ENCODE peak calls at places on chromosomes 5 and 9, in six cellular contexts. J is activated CD4-positive, alpha-beta T cell treated with anti-CD3 and anti-CD28 coated beads for 24 hours; B is iPS-NIHi11; G is HuH-7; W is NCI-H1417; I is HAP-1. N is an unnamed sample.

GRCh38 chr5:60184599-60184998 is 291.1 kb upstream of the PDE4D start:
- DNase-seq in J (no peak), B (no peak), G (no peak), W (no peak), I (no peak), N (no peak)

GRCh38 chr5:67303356-67303755 is 106.8 kb upstream of the CD180 start:
- DNase-seq in J (no peak), B (no peak), G (no peak), W (no peak), I (no peak), N (no peak)

GRCh38 chr9:96048116-96048953 is 172.8 kb downstream of the ERCC6L2 start:
- DNase-seq in J (no peak), B (peak), G (peak), W (peak), I (peak), N (no peak)

GRCh38 chr5:172004824-172005237 is 1.6 kb downstream of the FBXW11 start:
- DNase-seq in J (no peak), B (no peak), G (no peak), W (no peak), I (no peak), N (no peak)

GRCh38 chr5:54701179-54701578 is 183.6 kb downstream of the SNX18 start:
- DNase-seq in J (no peak), B (peak), G (no peak), W (peak), I (no peak), N (no peak)

GRCh38 chr5:180563994-180564393 is 27.3 kb downstream of the SCGB3A1 start:
- DNase-seq in J (no peak), B (no peak), G (no peak), W (no peak), I (no peak), N (no peak)

GRCh38 chr5:159504857-159505304 is 174.6 kb upstream of the IL12B start:
- DNase-seq in J (no peak), B (no peak), G (no peak), W (no peak), I (no peak), N (no peak)

GRCh38 chr9:82797539-82797938 is 265.4 kb downstream of the RASEF start:
- DNase-seq in J (no peak), B (no peak), G (no peak), W (peak), I (peak), N (no peak)

GRCh38 chr9:81268048-81268447 is 421.3 kb downstream of the TLE1 start:
- DNase-seq in J (no peak), B (no peak), G (no peak), W (no peak), I (no peak), N (no peak)

GRCh38 chr9:89007041-89007440 is 15.8 kb downstream of the S1PR3 start:
- DNase-seq in J (no peak), B (no peak), G (no peak), W (no peak), I (no peak), N (no peak)

GRCh38 chr5:172453206-172453985 is 929 bp downstream of the SH3PXD2B start:
- DNase-seq in J (no peak), B (peak), G (peak), W (peak), I (peak), N (no peak)

GRCh38 chr5:120734033-120734432 is 269.9 kb downstream of the PRR16 start:
- DNase-seq in J (no peak), B (peak), G (no peak), W (no peak), I (no peak), N (no peak)

GRCh38 chr5:9927106-9927505 is 297.0 kb upstream of the TAS2R1 start:
- DNase-seq in J (no peak), B (no peak), G (no peak), W (no peak), I (no peak), N (no peak)

GRCh38 chr5:149940941-149941644 is 3.5 kb downstream of the PDE6A start:
- DNase-seq in J (no peak), B (no peak), G (no peak), W (no peak), I (no peak), N (no peak)

GRCh38 chr5:175466700-175467318 is 11.6 kb upstream of the SFXN1 start:
- DNase-seq in J (no peak), B (no peak), G (no peak), W (no peak), I (no peak), N (no peak)

GRCh38 chr5:9654886-9655285 is 24.7 kb upstream of the TAS2R1 start:
- DNase-seq in J (no peak), B (no peak), G (no peak), W (no peak), I (no peak), N (no peak)

GRCh38 chr5:89268460-89268859 is 385.5 kb upstream of the MEF2C start:
- DNase-seq in J (no peak), B (no peak), G (no peak), W (no peak), I (no peak), N (no peak)

GRCh38 chr5:163189023-163189553 is 248.3 kb upstream of the CCNG1 start:
- DNase-seq in J (no peak), B (no peak), G (no peak), W (peak), I (no peak), N (no peak)

GRCh38 chr9:71716138-71716909 is 52.0 kb downstream of the CEMIP2 start:
- DNase-seq in J (no peak), B (no peak), G (no peak), W (peak), I (no peak), N (no peak)